ENCODE peak calls at places on chromosomes 4 and X, in nine cellular contexts. One of them, this sample, is unnamed. For H3K36me3, the result is how much of the 10 kb centered on the place peaks cover.

GRCh38 chr4:37717575-37717974 is 31.4 kb upstream of the RELL1 start:
- DNase-seq in heart right ventricle: no peak
- DNase-seq in brain microvascular endothelial cell: peak
- DNase-seq in IMR-90: peak
- DNase-seq in heart left ventricle: no peak
- DNase-seq in cardiac muscle cell: no peak
- DNase-seq in esophagus squamous epithelium: no peak
- DNase-seq in astrocyte: peak
- DNase-seq in psoas muscle: no peak
- DNase-seq in this sample: no peak

GRCh38 chrX:103742339-103742738 is 31.6 kb downstream of the TMEM31 start:
- DNase-seq in heart right ventricle: no peak
- DNase-seq in brain microvascular endothelial cell: no peak
- DNase-seq in IMR-90: no peak
- DNase-seq in heart left ventricle: no peak
- DNase-seq in cardiac muscle cell: no peak
- DNase-seq in esophagus squamous epithelium: no peak
- DNase-seq in astrocyte: no peak
- DNase-seq in psoas muscle: no peak
- DNase-seq in this sample: no peak

GRCh38 chrX:40418413-40419195 is 162.2 kb upstream of the ATP6AP2 start:
- DNase-seq in heart right ventricle: no peak
- DNase-seq in brain microvascular endothelial cell: no peak
- DNase-seq in IMR-90: no peak
- DNase-seq in heart left ventricle: no peak
- DNase-seq in cardiac muscle cell: no peak
- DNase-seq in esophagus squamous epithelium: no peak
- DNase-seq in astrocyte: peak
- DNase-seq in psoas muscle: no peak
- DNase-seq in this sample: no peak

GRCh38 chrX:71911023-71911730 is 532 bp downstream of the NHSL2 start:
- DNase-seq in heart right ventricle: peak
- DNase-seq in brain microvascular endothelial cell: no peak
- DNase-seq in IMR-90: no peak
- DNase-seq in heart left ventricle: peak
- DNase-seq in cardiac muscle cell: peak
- DNase-seq in esophagus squamous epithelium: no peak
- DNase-seq in astrocyte: no peak
- DNase-seq in psoas muscle: no peak
- DNase-seq in this sample: no peak

GRCh38 chr4:185359767-185360446 is 35.8 kb downstream of the LRP2BP start:
- DNase-seq in heart right ventricle: no peak
- DNase-seq in brain microvascular endothelial cell: peak
- DNase-seq in IMR-90: peak
- DNase-seq in heart left ventricle: no peak
- DNase-seq in cardiac muscle cell: no peak
- DNase-seq in esophagus squamous epithelium: no peak
- DNase-seq in astrocyte: peak
- DNase-seq in psoas muscle: no peak
- DNase-seq in this sample: no peak

GRCh38 chr4:82469776-82470345 is 39.5 kb downstream of the ENOPH1 start:
- DNase-seq in heart right ventricle: no peak
- DNase-seq in brain microvascular endothelial cell: peak
- DNase-seq in IMR-90: peak
- DNase-seq in heart left ventricle: no peak
- DNase-seq in cardiac muscle cell: no peak
- DNase-seq in esophagus squamous epithelium: no peak
- DNase-seq in astrocyte: peak
- DNase-seq in psoas muscle: no peak
- DNase-seq in this sample: no peak

GRCh38 chr4:5722328-5722727 is 11.3 kb downstream of the EVC start:
- DNase-seq in heart right ventricle: no peak
- DNase-seq in brain microvascular endothelial cell: peak
- DNase-seq in IMR-90: peak
- DNase-seq in heart left ventricle: no peak
- DNase-seq in cardiac muscle cell: no peak
- DNase-seq in esophagus squamous epithelium: no peak
- DNase-seq in astrocyte: peak
- DNase-seq in psoas muscle: no peak
- DNase-seq in this sample: no peak

GRCh38 chrX:20060961-20061868 is 55.5 kb downstream of the MAP7D2 start:
- DNase-seq in heart right ventricle: no peak
- DNase-seq in brain microvascular endothelial cell: no peak
- DNase-seq in IMR-90: no peak
- DNase-seq in heart left ventricle: no peak
- DNase-seq in cardiac muscle cell: no peak
- DNase-seq in esophagus squamous epithelium: no peak
- DNase-seq in astrocyte: no peak
- DNase-seq in psoas muscle: no peak
- DNase-seq in this sample: no peak

GRCh38 chr4:3249681-3250437 is 900 bp downstream of the MSANTD1 start:
- DNase-seq in heart right ventricle: no peak
- DNase-seq in brain microvascular endothelial cell: no peak
- DNase-seq in IMR-90: no peak
- DNase-seq in heart left ventricle: peak
- DNase-seq in cardiac muscle cell: no peak
- DNase-seq in esophagus squamous epithelium: no peak
- DNase-seq in astrocyte: no peak
- DNase-seq in psoas muscle: peak
- DNase-seq in this sample: no peak

GRCh38 chrX:1395646-1396216 is 3.8 kb upstream of the SLC25A6 start:
- DNase-seq in heart right ventricle: no peak
- DNase-seq in brain microvascular endothelial cell: no peak
- DNase-seq in IMR-90: no peak
- DNase-seq in heart left ventricle: no peak
- DNase-seq in cardiac muscle cell: no peak
- DNase-seq in esophagus squamous epithelium: no peak
- DNase-seq in astrocyte: no peak
- DNase-seq in psoas muscle: no peak
- DNase-seq in this sample: no peak

GRCh38 chrX:43862434-43862833 is 19.8 kb downstream of the MAOB start:
- DNase-seq in heart right ventricle: no peak
- DNase-seq in brain microvascular endothelial cell: no peak
- DNase-seq in IMR-90: no peak
- DNase-seq in heart left ventricle: no peak
- DNase-seq in cardiac muscle cell: no peak
- DNase-seq in esophagus squamous epithelium: no peak
- DNase-seq in astrocyte: no peak
- DNase-seq in psoas muscle: no peak
- DNase-seq in this sample: no peak

GRCh38 chr4:150722908-150723362 is 141.0 kb downstream of the MAB21L2 start:
- DNase-seq in heart right ventricle: peak
- DNase-seq in brain microvascular endothelial cell: peak
- DNase-seq in IMR-90: no peak
- DNase-seq in heart left ventricle: peak
- DNase-seq in cardiac muscle cell: peak
- DNase-seq in esophagus squamous epithelium: no peak
- DNase-seq in astrocyte: no peak
- DNase-seq in psoas muscle: peak
- DNase-seq in this sample: peak

GRCh38 chrX:107978707-107979307 is 3.4 kb downstream of the TEX13B start:
- DNase-seq in heart right ventricle: no peak
- DNase-seq in brain microvascular endothelial cell: peak
- DNase-seq in IMR-90: peak
- DNase-seq in heart left ventricle: no peak
- DNase-seq in cardiac muscle cell: peak
- DNase-seq in esophagus squamous epithelium: no peak
- DNase-seq in astrocyte: no peak
- DNase-seq in psoas muscle: no peak
- DNase-seq in this sample: no peak

GRCh38 chr4:143616771-143617170 is 83.7 kb downstream of the FREM3 start:
- DNase-seq in heart right ventricle: no peak
- DNase-seq in brain microvascular endothelial cell: peak
- DNase-seq in IMR-90: no peak
- DNase-seq in heart left ventricle: no peak
- DNase-seq in cardiac muscle cell: no peak
- DNase-seq in esophagus squamous epithelium: no peak
- DNase-seq in astrocyte: peak
- DNase-seq in psoas muscle: no peak
- DNase-seq in this sample: no peak

GRCh38 chrX:132395059-132395458 is 93.8 kb downstream of the MBNL3 start:
- DNase-seq in heart right ventricle: no peak
- DNase-seq in brain microvascular endothelial cell: no peak
- DNase-seq in IMR-90: no peak
- DNase-seq in heart left ventricle: no peak
- DNase-seq in cardiac muscle cell: no peak
- DNase-seq in esophagus squamous epithelium: no peak
- DNase-seq in astrocyte: no peak
- DNase-seq in psoas muscle: no peak
- DNase-seq in this sample: no peak

GRCh38 chr4:48130100-48130499 is 4.0 kb downstream of the TXK start:
- DNase-seq in heart right ventricle: no peak
- DNase-seq in brain microvascular endothelial cell: no peak
- DNase-seq in IMR-90: no peak
- DNase-seq in heart left ventricle: no peak
- DNase-seq in cardiac muscle cell: no peak
- DNase-seq in esophagus squamous epithelium: no peak
- DNase-seq in astrocyte: no peak
- DNase-seq in psoas muscle: no peak
- DNase-seq in this sample: no peak

DNA sequence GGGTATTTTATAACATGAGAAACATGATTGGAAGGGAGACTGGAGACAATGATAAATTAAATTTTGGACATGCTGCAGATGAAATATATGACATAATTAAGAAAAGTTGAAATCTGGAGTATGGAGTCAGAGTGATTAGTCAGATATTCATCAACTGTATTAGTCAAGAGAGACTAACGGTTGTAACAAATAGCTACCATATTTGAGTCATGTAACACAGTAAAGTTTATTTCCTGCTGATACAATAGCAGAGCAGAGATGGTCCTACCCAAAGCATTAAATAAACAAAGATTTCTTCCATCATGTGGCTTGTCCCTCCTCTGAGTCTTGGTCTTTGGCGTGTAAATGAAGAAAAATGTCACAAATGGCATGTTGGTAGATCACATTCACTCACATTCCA is 321.3 kb downstream of the GALNTL6 start:
- DNase-seq in heart right ventricle: no peak
- DNase-seq in brain microvascular endothelial cell: no peak
- DNase-seq in IMR-90: no peak
- DNase-seq in heart left ventricle: no peak
- DNase-seq in cardiac muscle cell: no peak
- DNase-seq in esophagus squamous epithelium: no peak
- DNase-seq in astrocyte: peak
- DNase-seq in psoas muscle: no peak
- DNase-seq in this sample: no peak
- H3K36me3 ChIP-seq in heart right ventricle: under half
- H3K36me3 ChIP-seq in brain microvascular endothelial cell: under half
- H3K36me3 ChIP-seq in IMR-90: under half
- H3K36me3 ChIP-seq in heart left ventricle: under half
- H3K36me3 ChIP-seq in cardiac muscle cell: under half
- H3K36me3 ChIP-seq in esophagus squamous epithelium: under half
- H3K36me3 ChIP-seq in astrocyte: under half
- H3K36me3 ChIP-seq in psoas muscle: under half
- H3K36me3 ChIP-seq in this sample: under half

DNA sequence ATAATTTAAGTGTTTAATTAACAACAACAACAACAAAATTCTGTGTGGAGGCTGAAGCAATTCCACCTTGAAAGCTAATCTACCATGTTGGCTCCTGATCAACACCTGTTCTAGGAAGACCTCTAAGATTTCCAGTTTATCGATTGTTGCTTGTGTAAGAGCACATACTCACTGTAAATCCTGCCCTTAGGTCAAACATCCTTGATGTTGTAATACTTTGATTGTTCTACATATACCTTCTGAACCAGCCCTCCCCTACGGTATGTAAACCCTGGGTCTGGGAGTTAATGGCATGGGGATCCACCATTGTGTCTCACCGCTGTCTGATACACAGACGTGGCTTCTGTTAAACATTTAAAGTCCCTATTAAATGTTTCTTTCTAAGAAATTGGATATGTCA is 73.2 kb downstream of the RASL11B start:
- DNase-seq in heart right ventricle: no peak
- DNase-seq in brain microvascular endothelial cell: no peak
- DNase-seq in IMR-90: no peak
- DNase-seq in heart left ventricle: no peak
- DNase-seq in cardiac muscle cell: no peak
- DNase-seq in esophagus squamous epithelium: no peak
- DNase-seq in astrocyte: no peak
- DNase-seq in psoas muscle: no peak
- DNase-seq in this sample: no peak
- TF ChIP-seq CTCF in heart right ventricle: no peak
- TF ChIP-seq CTCF in brain microvascular endothelial cell: no peak
- TF ChIP-seq CTCF in IMR-90: no peak
- TF ChIP-seq CTCF in heart left ventricle: no peak
- TF ChIP-seq CTCF in cardiac muscle cell: no peak
- TF ChIP-seq CTCF in esophagus squamous epithelium: no peak
- TF ChIP-seq CTCF in astrocyte: no peak
- TF ChIP-seq CTCF in psoas muscle: no peak
- TF ChIP-seq CTCF in this sample: no peak

GRCh38 chr4:186726150-186726439 is 2.4 kb upstream of the FAT1 start:
- DNase-seq in heart right ventricle: no peak
- DNase-seq in brain microvascular endothelial cell: no peak
- DNase-seq in IMR-90: no peak
- DNase-seq in heart left ventricle: no peak
- DNase-seq in cardiac muscle cell: no peak
- DNase-seq in esophagus squamous epithelium: no peak
- DNase-seq in astrocyte: no peak
- DNase-seq in psoas muscle: no peak
- DNase-seq in this sample: no peak

GRCh38 chr4:186725422-186726149 is 1.9 kb upstream of the FAT1 start:
- DNase-seq in heart right ventricle: peak
- DNase-seq in brain microvascular endothelial cell: peak
- DNase-seq in IMR-90: peak
- DNase-seq in heart left ventricle: peak
- DNase-seq in cardiac muscle cell: peak
- DNase-seq in esophagus squamous epithelium: no peak
- DNase-seq in astrocyte: peak
- DNase-seq in psoas muscle: peak
- DNase-seq in this sample: peak

GRCh38 chr4:186723207-186724047 is at the start of gene FAT1:
- DNase-seq in heart right ventricle: peak
- DNase-seq in brain microvascular endothelial cell: peak
- DNase-seq in IMR-90: peak
- DNase-seq in heart left ventricle: peak
- DNase-seq in cardiac muscle cell: peak
- DNase-seq in esophagus squamous epithelium: no peak
- DNase-seq in astrocyte: peak
- DNase-seq in psoas muscle: peak
- DNase-seq in this sample: peak

GRCh38 chr4:186724048-186724860 is 598 bp upstream of the FAT1 start:
- DNase-seq in heart right ventricle: peak
- DNase-seq in brain microvascular endothelial cell: peak
- DNase-seq in IMR-90: peak
- DNase-seq in heart left ventricle: peak
- DNase-seq in cardiac muscle cell: peak
- DNase-seq in esophagus squamous epithelium: no peak
- DNase-seq in astrocyte: peak
- DNase-seq in psoas muscle: peak
- DNase-seq in this sample: no peak

GRCh38 chr4:186724861-186725419 is 1.3 kb upstream of the FAT1 start:
- DNase-seq in heart right ventricle: no peak
- DNase-seq in brain microvascular endothelial cell: peak
- DNase-seq in IMR-90: peak
- DNase-seq in heart left ventricle: no peak
- DNase-seq in cardiac muscle cell: peak
- DNase-seq in esophagus squamous epithelium: no peak
- DNase-seq in astrocyte: peak
- DNase-seq in psoas muscle: no peak
- DNase-seq in this sample: peak
- H3K27ac ChIP-seq in heart right ventricle: peak
- H3K27ac ChIP-seq in brain microvascular endothelial cell: peak
- H3K27ac ChIP-seq in IMR-90: peak
- H3K27ac ChIP-seq in heart left ventricle: peak
- H3K27ac ChIP-seq in cardiac muscle cell: peak
- H3K27ac ChIP-seq in esophagus squamous epithelium: peak
- H3K27ac ChIP-seq in astrocyte: peak
- H3K27ac ChIP-seq in psoas muscle: peak
- H3K27ac ChIP-seq in this sample: peak

GRCh38 chr4:115851918-115852766 is 738.7 kb upstream of the NDST4 start:
- DNase-seq in heart right ventricle: no peak
- DNase-seq in brain microvascular endothelial cell: peak
- DNase-seq in IMR-90: no peak
- DNase-seq in heart left ventricle: no peak
- DNase-seq in cardiac muscle cell: peak
- DNase-seq in esophagus squamous epithelium: no peak
- DNase-seq in astrocyte: peak
- DNase-seq in psoas muscle: no peak
- DNase-seq in this sample: no peak
- H3K36me3 ChIP-seq in heart right ventricle: under half
- H3K36me3 ChIP-seq in brain microvascular endothelial cell: under half
- H3K36me3 ChIP-seq in IMR-90: under half
- H3K36me3 ChIP-seq in heart left ventricle: under half
- H3K36me3 ChIP-seq in cardiac muscle cell: under half
- H3K36me3 ChIP-seq in esophagus squamous epithelium: under half
- H3K36me3 ChIP-seq in astrocyte: under half
- H3K36me3 ChIP-seq in psoas muscle: under half
- H3K36me3 ChIP-seq in this sample: under half

This sample was measured in tibial nerve.